ENCODE peak calls at places on chromosomes 2 and 18, in eight cellular contexts. One of them, this sample, is unnamed.

GRCh38 chr18:67072789-67073188 is 443.7 kb downstream of the DSEL start:
- DNase-seq in WERI-Rb-1: no peak
- DNase-seq in kidney epithelial cell: no peak
- DNase-seq in choroid plexus epithelial cell: no peak
- DNase-seq in GM13976: no peak
- DNase-seq in astrocyte of the cerebellum: no peak
- DNase-seq in CD4-positive, alpha-beta T cell: no peak
- DNase-seq in right atrium auricular region: no peak
- DNase-seq in this sample: no peak

GRCh38 chr2:67399831-67400489 is 2.8 kb downstream of the ETAA1 start:
- DNase-seq in astrocyte of the cerebellum: no peak
- DNase-seq in CD4-positive, alpha-beta T cell: no peak
- DNase-seq in kidney epithelial cell: no peak
- DNase-seq in GM13976: no peak
- DNase-seq in choroid plexus epithelial cell: peak; percentile 51
- DNase-seq in WERI-Rb-1: no peak
- DNase-seq in right atrium auricular region: no peak
- DNase-seq in this sample: no peak

GRCh38 chr2:147845608-147846002 is 776 bp downstream of the ACVR2A start:
- DNase-seq in astrocyte of the cerebellum: no peak
- DNase-seq in right atrium auricular region: no peak
- DNase-seq in choroid plexus epithelial cell: no peak
- DNase-seq in kidney epithelial cell: no peak
- DNase-seq in CD4-positive, alpha-beta T cell: no peak
- DNase-seq in WERI-Rb-1: no peak
- DNase-seq in GM13976: no peak
- DNase-seq in this sample: no peak

GRCh38 chr18:68623342-68623741 is 91.6 kb downstream of the TMX3 start:
- DNase-seq in CD4-positive, alpha-beta T cell: no peak
- DNase-seq in right atrium auricular region: no peak
- DNase-seq in GM13976: peak; percentile 62
- DNase-seq in WERI-Rb-1: peak; percentile 39
- DNase-seq in choroid plexus epithelial cell: peak; percentile 91
- DNase-seq in astrocyte of the cerebellum: peak; percentile 74
- DNase-seq in kidney epithelial cell: peak; percentile 18
- DNase-seq in this sample: no peak

GRCh38 chr2:19623488-19623887 is 265.1 kb upstream of the OSR1 start:
- DNase-seq in GM13976: no peak
- DNase-seq in CD4-positive, alpha-beta T cell: no peak
- DNase-seq in kidney epithelial cell: no peak
- DNase-seq in right atrium auricular region: no peak
- DNase-seq in choroid plexus epithelial cell: peak; percentile 93
- DNase-seq in astrocyte of the cerebellum: peak; percentile 83
- DNase-seq in WERI-Rb-1: no peak
- DNase-seq in this sample: no peak

GRCh38 chr18:21703241-21703820 is 1.2 kb downstream of the ABHD3 start:
- DNase-seq in WERI-Rb-1: no peak
- DNase-seq in GM13976: peak; percentile 58
- DNase-seq in choroid plexus epithelial cell: no peak
- DNase-seq in kidney epithelial cell: no peak
- DNase-seq in astrocyte of the cerebellum: no peak
- DNase-seq in CD4-positive, alpha-beta T cell: peak; percentile 8
- DNase-seq in right atrium auricular region: no peak
- DNase-seq in this sample: no peak

GRCh38 chr2:231058761-231059550 is 2.3 kb downstream of the PSMD1 start:
- DNase-seq in right atrium auricular region: no peak
- DNase-seq in GM13976: no peak
- DNase-seq in astrocyte of the cerebellum: no peak
- DNase-seq in kidney epithelial cell: no peak
- DNase-seq in choroid plexus epithelial cell: peak; percentile 53
- DNase-seq in CD4-positive, alpha-beta T cell: no peak
- DNase-seq in WERI-Rb-1: no peak
- DNase-seq in this sample: no peak

GRCh38 chr2:219422944-219423534 is 4.9 kb downstream of the DES start:
- DNase-seq in WERI-Rb-1: no peak
- DNase-seq in choroid plexus epithelial cell: no peak
- DNase-seq in CD4-positive, alpha-beta T cell: no peak
- DNase-seq in astrocyte of the cerebellum: no peak
- DNase-seq in GM13976: no peak
- DNase-seq in kidney epithelial cell: no peak
- DNase-seq in right atrium auricular region: no peak
- DNase-seq in this sample: no peak

GRCh38 chr2:85501244-85501643 is 37.7 kb upstream of the MAT2A start:
- DNase-seq in right atrium auricular region: no peak
- DNase-seq in kidney epithelial cell: no peak
- DNase-seq in choroid plexus epithelial cell: peak; percentile 57
- DNase-seq in CD4-positive, alpha-beta T cell: no peak
- DNase-seq in WERI-Rb-1: no peak
- DNase-seq in GM13976: no peak
- DNase-seq in astrocyte of the cerebellum: no peak
- DNase-seq in this sample: no peak

GRCh38 chr18:78006006-78006802 is 756.6 kb downstream of the GALR1 start:
- DNase-seq in astrocyte of the cerebellum: no peak
- DNase-seq in GM13976: no peak
- DNase-seq in right atrium auricular region: no peak
- DNase-seq in WERI-Rb-1: no peak
- DNase-seq in CD4-positive, alpha-beta T cell: no peak
- DNase-seq in kidney epithelial cell: no peak
- DNase-seq in choroid plexus epithelial cell: no peak
- DNase-seq in this sample: no peak

GRCh38 chr2:233036162-233036838 is 3.8 kb downstream of the NEU2 start:
- DNase-seq in WERI-Rb-1: peak; percentile 32
- DNase-seq in choroid plexus epithelial cell: no peak
- DNase-seq in right atrium auricular region: no peak
- DNase-seq in kidney epithelial cell: no peak
- DNase-seq in astrocyte of the cerebellum: no peak
- DNase-seq in GM13976: no peak
- DNase-seq in CD4-positive, alpha-beta T cell: no peak
- DNase-seq in this sample: no peak

GRCh38 chr2:17518212-17519154 is at the start of gene RAD51AP2:
- DNase-seq in CD4-positive, alpha-beta T cell: no peak
- DNase-seq in choroid plexus epithelial cell: peak; percentile 86
- DNase-seq in right atrium auricular region: peak; percentile 91
- DNase-seq in astrocyte of the cerebellum: peak; percentile 63
- DNase-seq in WERI-Rb-1: peak; percentile 98
- DNase-seq in GM13976: peak; percentile 87
- DNase-seq in kidney epithelial cell: peak; percentile 51
- DNase-seq in this sample: peak; percentile 84

GRCh38 chr18:57813245-57813644 is 10.1 kb upstream of the ATP8B1 start:
- DNase-seq in right atrium auricular region: no peak
- DNase-seq in CD4-positive, alpha-beta T cell: no peak
- DNase-seq in choroid plexus epithelial cell: peak; percentile 96
- DNase-seq in kidney epithelial cell: peak; percentile 96
- DNase-seq in WERI-Rb-1: no peak
- DNase-seq in astrocyte of the cerebellum: peak; percentile 91
- DNase-seq in GM13976: no peak
- DNase-seq in this sample: no peak

GRCh38 chr2:71995067-71995665 is 152.5 kb downstream of the CYP26B1 start:
- DNase-seq in kidney epithelial cell: no peak
- DNase-seq in WERI-Rb-1: no peak
- DNase-seq in choroid plexus epithelial cell: peak; percentile 52
- DNase-seq in astrocyte of the cerebellum: no peak
- DNase-seq in CD4-positive, alpha-beta T cell: no peak
- DNase-seq in GM13976: no peak
- DNase-seq in right atrium auricular region: no peak
- DNase-seq in this sample: no peak
- TF ChIP-seq CTCF in kidney epithelial cell: peak; percentile 26
- TF ChIP-seq CTCF in WERI-Rb-1: peak; percentile 34
- TF ChIP-seq CTCF in choroid plexus epithelial cell: peak; percentile 60
- TF ChIP-seq CTCF in astrocyte of the cerebellum: peak; percentile 30
- TF ChIP-seq CTCF in CD4-positive, alpha-beta T cell: no peak
- TF ChIP-seq CTCF in GM13976: no peak
- TF ChIP-seq CTCF in right atrium auricular region: no peak
- TF ChIP-seq CTCF in this sample: peak; percentile 62

GRCh38 chr2:88345842-88346241 is 106.7 kb downstream of the FOXI3 start:
- DNase-seq in GM13976: no peak
- DNase-seq in WERI-Rb-1: no peak
- DNase-seq in CD4-positive, alpha-beta T cell: no peak
- DNase-seq in astrocyte of the cerebellum: no peak
- DNase-seq in right atrium auricular region: no peak
- DNase-seq in choroid plexus epithelial cell: no peak
- DNase-seq in kidney epithelial cell: no peak
- DNase-seq in this sample: no peak

GRCh38 chr2:88350262-88350640 is 102.2 kb downstream of the FOXI3 start:
- DNase-seq in WERI-Rb-1: no peak
- DNase-seq in astrocyte of the cerebellum: no peak
- DNase-seq in kidney epithelial cell: no peak
- DNase-seq in GM13976: no peak
- DNase-seq in right atrium auricular region: no peak
- DNase-seq in choroid plexus epithelial cell: no peak
- DNase-seq in CD4-positive, alpha-beta T cell: no peak
- DNase-seq in this sample: no peak

GRCh38 chr2:88355486-88355885 is 97.0 kb downstream of the FOXI3 start:
- DNase-seq in WERI-Rb-1: no peak
- DNase-seq in CD4-positive, alpha-beta T cell: no peak
- DNase-seq in GM13976: no peak
- DNase-seq in right atrium auricular region: no peak
- DNase-seq in astrocyte of the cerebellum: no peak
- DNase-seq in choroid plexus epithelial cell: no peak
- DNase-seq in kidney epithelial cell: no peak
- DNase-seq in this sample: no peak

DNA sequence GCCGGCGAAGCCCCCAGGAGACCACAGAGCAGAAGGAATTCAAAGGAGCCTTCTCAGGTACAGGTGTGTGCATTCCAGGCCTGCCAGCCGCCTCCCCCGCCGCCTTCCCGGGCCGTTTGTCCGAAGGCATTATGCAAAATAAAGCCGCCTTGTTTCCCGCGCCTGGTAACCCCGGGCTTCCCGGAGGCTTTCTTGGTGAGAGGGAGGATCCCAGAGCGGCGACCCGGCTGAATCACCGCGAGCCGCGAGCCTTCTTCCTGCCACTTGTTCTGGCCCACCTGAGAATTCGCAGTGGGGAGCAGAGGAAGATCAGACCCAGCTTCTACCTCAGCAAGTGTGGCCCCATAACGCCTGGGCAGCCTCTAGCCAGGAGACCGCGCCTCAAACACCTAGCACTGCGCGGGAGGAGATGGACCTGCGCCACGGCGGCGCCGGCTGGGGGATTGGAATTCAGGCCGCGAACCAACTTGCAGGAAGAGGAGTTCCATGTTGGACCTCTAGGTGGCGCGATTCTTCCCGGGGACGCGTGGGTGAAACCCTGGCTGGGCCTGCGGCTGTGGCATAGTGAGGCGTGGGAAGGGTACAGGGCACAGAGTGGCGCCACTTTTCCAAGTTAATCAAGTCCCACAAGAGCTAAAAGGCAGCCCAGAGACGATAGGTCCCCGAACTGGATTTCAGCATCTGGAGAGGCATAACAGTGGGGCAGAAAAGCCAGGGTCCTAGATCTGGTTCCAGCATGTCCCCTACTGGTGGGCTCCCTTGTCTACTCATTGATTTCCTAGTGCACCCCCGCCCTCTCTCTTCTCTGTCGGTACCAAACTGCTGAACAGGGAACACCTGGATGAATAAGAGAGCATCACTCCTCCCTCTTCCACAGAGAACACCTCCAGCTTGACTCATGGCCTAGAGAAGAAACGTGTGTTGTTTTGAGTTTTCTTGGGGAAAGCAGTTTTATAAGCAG is 101.6 kb downstream of the FOXI3 start:
- DNase-seq in WERI-Rb-1: peak; percentile 31
- DNase-seq in astrocyte of the cerebellum: no peak
- DNase-seq in kidney epithelial cell: peak; percentile 9
- DNase-seq in choroid plexus epithelial cell: peak; percentile 23
- DNase-seq in GM13976: peak; percentile 80
- DNase-seq in right atrium auricular region: no peak
- DNase-seq in CD4-positive, alpha-beta T cell: peak; percentile 28
- DNase-seq in this sample: peak; percentile 77
- TF ChIP-seq CTCF in WERI-Rb-1: peak; percentile 65
- TF ChIP-seq CTCF in astrocyte of the cerebellum: peak; percentile 50
- TF ChIP-seq CTCF in kidney epithelial cell: peak; percentile 83
- TF ChIP-seq CTCF in choroid plexus epithelial cell: peak; percentile 61
- TF ChIP-seq CTCF in GM13976: peak; percentile 81
- TF ChIP-seq CTCF in right atrium auricular region: peak; percentile 43
- TF ChIP-seq CTCF in CD4-positive, alpha-beta T cell: peak; percentile 66
- TF ChIP-seq CTCF in this sample: peak; percentile 89

GRCh38 chr18:28359177-28359576 is 182.2 kb upstream of the CDH2 start:
- DNase-seq in GM13976: no peak
- DNase-seq in CD4-positive, alpha-beta T cell: no peak
- DNase-seq in kidney epithelial cell: no peak
- DNase-seq in right atrium auricular region: no peak
- DNase-seq in WERI-Rb-1: no peak
- DNase-seq in choroid plexus epithelial cell: no peak
- DNase-seq in astrocyte of the cerebellum: no peak
- DNase-seq in this sample: no peak

GRCh38 chr18:28357785-28358401 is 181.0 kb upstream of the CDH2 start:
- DNase-seq in kidney epithelial cell: no peak
- DNase-seq in astrocyte of the cerebellum: no peak
- DNase-seq in CD4-positive, alpha-beta T cell: no peak
- DNase-seq in right atrium auricular region: no peak
- DNase-seq in choroid plexus epithelial cell: peak; percentile 3
- DNase-seq in GM13976: no peak
- DNase-seq in WERI-Rb-1: peak; percentile 13
- DNase-seq in this sample: no peak
- TF ChIP-seq CTCF in kidney epithelial cell: peak; percentile 9
- TF ChIP-seq CTCF in astrocyte of the cerebellum: peak; percentile 11
- TF ChIP-seq CTCF in CD4-positive, alpha-beta T cell: no peak
- TF ChIP-seq CTCF in right atrium auricular region: no peak
- TF ChIP-seq CTCF in choroid plexus epithelial cell: peak; percentile 34
- TF ChIP-seq CTCF in GM13976: no peak
- TF ChIP-seq CTCF in WERI-Rb-1: peak; percentile 59
- TF ChIP-seq CTCF in this sample: peak; percentile 63

GRCh38 chr2:69952336-69953115 is 8.9 kb downstream of the ASPRV1 start:
- DNase-seq in right atrium auricular region: no peak
- DNase-seq in GM13976: no peak
- DNase-seq in choroid plexus epithelial cell: no peak
- DNase-seq in astrocyte of the cerebellum: no peak
- DNase-seq in kidney epithelial cell: no peak
- DNase-seq in WERI-Rb-1: no peak
- DNase-seq in CD4-positive, alpha-beta T cell: no peak
- DNase-seq in this sample: no peak
- TF ChIP-seq CTCF in right atrium auricular region: no peak
- TF ChIP-seq CTCF in GM13976: no peak
- TF ChIP-seq CTCF in choroid plexus epithelial cell: no peak
- TF ChIP-seq CTCF in astrocyte of the cerebellum: no peak
- TF ChIP-seq CTCF in kidney epithelial cell: no peak
- TF ChIP-seq CTCF in WERI-Rb-1: no peak
- TF ChIP-seq CTCF in CD4-positive, alpha-beta T cell: no peak
- TF ChIP-seq CTCF in this sample: no peak

This sample was measured in type B pancreatic cell.